ENCODE peak calls at places on chromosomes 11 and 22, in four cellular contexts. G is A172; K is stimulated activated CD4-positive, alpha-beta T cell treated with anti-CD3 and anti-CD28 coated beads, Interleukin-15, amount 100 ng/mL, for 1 hour; R is 8988T. H is an unnamed sample.

GRCh38 chr11:64987998-64988854 is 8.5 kb downstream of the BATF2 start:
- DNase-seq in G (no peak), K (no peak), R (no peak), H (no peak)

GRCh38 chr11:86644291-86644690 is 28.1 kb downstream of the ME3 start:
- DNase-seq in G (no peak), K (no peak), R (no peak), H (no peak)

GRCh38 chr22:33561149-33561807 is 359.0 kb downstream of the LARGE1 start:
- DNase-seq in G (no peak), K (no peak), R (no peak), H (no peak)

GRCh38 chr22:39252461-39253391 is 7.9 kb upstream of the PDGFB start:
- DNase-seq in G (no peak), K (no peak), R (no peak), H (no peak)

GRCh38 chr11:47980907-47981621 is 705 bp downstream of the PTPRJ start:
- DNase-seq in G (no peak), K (no peak), R (peak; percentile 83), H (peak; percentile 72)

GRCh38 chr11:71452354-71453020 is 516 bp upstream of the NADSYN1 start:
- DNase-seq in G (no peak), K (peak; percentile 13), R (no peak), H (peak; percentile 56)

GRCh38 chr11:131977854-131978253 is 607.4 kb downstream of the NTM start:
- DNase-seq in G (peak; percentile 78), K (no peak), R (no peak), H (no peak)

GRCh38 chr11:124329787-124330478 is 9.9 kb upstream of the OR8D2 start:
- DNase-seq in G (no peak), K (no peak), R (no peak), H (no peak)

GRCh38 chr22:45602004-45602733 is 69.5 kb upstream of the ATXN10 start:
- DNase-seq in G (no peak), K (no peak), R (no peak), H (no peak)

GRCh38 chr11:131839326-131839725 is 468.9 kb downstream of the NTM start:
- DNase-seq in G (no peak), K (no peak), R (no peak), H (no peak)

GRCh38 chr11:18731427-18731826 is 5.4 kb upstream of the IGSF22 start:
- DNase-seq in G (no peak), K (no peak), R (no peak), H (no peak)

GRCh38 chr11:9656864-9657263 is 7.0 kb upstream of the SWAP70 start:
- DNase-seq in G (no peak), K (no peak), R (no peak), H (no peak)

GRCh38 chr11:47552086-47552580 is 799 bp downstream of the CELF1 start:
- DNase-seq in G (peak; percentile 32), K (no peak), R (no peak), H (no peak)

GRCh38 chr22:40076702-40077645 is 82.2 kb downstream of the FAM83F start:
- DNase-seq in G (no peak), K (no peak), R (no peak), H (no peak)

GRCh38 chr11:109795234-109795633 is 298.0 kb upstream of the ZC3H12C start:
- DNase-seq in G (peak; percentile 14), K (no peak), R (no peak), H (peak; percentile 51)

GRCh38 chr11:124793466-124794278 is 6.5 kb downstream of the MSANTD2 start:
- DNase-seq in G (peak; percentile 38), K (no peak), R (peak; percentile 24), H (peak; percentile 32)

GRCh38 chr22:32706149-32706548 is 95.4 kb upstream of the TIMP3 start:
- DNase-seq in G (no peak), K (no peak), R (no peak), H (no peak)

GRCh38 chr22:45224988-45225731 is 15.5 kb downstream of the KIAA0930 start:
- DNase-seq in G (no peak), K (no peak), R (no peak), H (no peak)

GRCh38 chr11:27626269-27626937 is 73.9 kb downstream of the BDNF start:
- DNase-seq in G (no peak), K (no peak), R (no peak), H (no peak)

GRCh38 chr11:7353100-7353499 is 101.4 kb downstream of the SYT9 start:
- DNase-seq in G (no peak), K (no peak), R (peak; percentile 25), H (peak; percentile 3)

GRCh38 chr22:44543781-44544181 is 45.7 kb upstream of the RTL6 start:
- DNase-seq in G (no peak), K (no peak), R (no peak), H (no peak)

GRCh38 chr11:40178470-40178869 is 1281.0 kb downstream of the LRRC4C start:
- DNase-seq in G (no peak), K (no peak), R (no peak), H (no peak)

GRCh38 chr22:27112273-27112672 is 454.9 kb downstream of the MIAT start:
- DNase-seq in G (no peak), K (no peak), R (no peak), H (no peak)

GRCh38 chr22:41240377-41241132 is at the start of gene CHADL:
- DNase-seq in G (no peak), K (no peak), R (no peak), H (peak; percentile 22)